ENCODE peak calls at places on chromosome 10, in seven cellular contexts. O, P, K, D, U, S and J are unnamed samples.

GRCh38 chr10:119441151-119441821 is 101.2 kb downstream of the RGS10 start:
- DNase-seq in O (no peak), P (no peak), K (no peak), D (no peak), U (no peak), S (peak; percentile 25), J (peak; percentile 68)

GRCh38 chr10:82581940-82582339 is 706.9 kb downstream of the NRG3 start:
- DNase-seq in O (no peak), P (no peak), K (no peak), D (no peak), U (no peak), S (no peak), J (no peak)

GRCh38 chr10:49606981-49607535 is 3.1 kb upstream of the SLC18A3 start:
- DNase-seq in O (peak; percentile 93), P (peak; percentile 47), K (peak; percentile 91), D (peak; percentile 91), U (peak; percentile 93), S (peak; percentile 75), J (peak; percentile 67)

GRCh38 chr10:102678842-102679289 is 34.6 kb downstream of the TRIM8 start:
- DNase-seq in O (peak; percentile 92), P (peak; percentile 65), K (peak; percentile 77), D (no peak), U (peak; percentile 93), S (peak; percentile 76), J (peak; percentile 63)

GRCh38 chr10:23479798-23480473 is 41.1 kb downstream of the OTUD1 start:
- DNase-seq in O (no peak), P (no peak), K (peak; percentile 72), D (no peak), U (no peak), S (no peak), J (no peak)

GRCh38 chr10:58268454-58268945 is 462 bp upstream of the CISD1 start:
- DNase-seq in O (no peak), P (no peak), K (no peak), D (no peak), U (no peak), S (no peak), J (no peak)

GRCh38 chr10:121771957-121772356 is 155.9 kb downstream of the ATE1 start:
- DNase-seq in O (no peak), P (no peak), K (no peak), D (no peak), U (no peak), S (no peak), J (no peak)

GRCh38 chr10:70993051-70993450 is 104.7 kb upstream of the PCBD1 start:
- DNase-seq in O (no peak), P (no peak), K (no peak), D (no peak), U (no peak), S (no peak), J (no peak)

GRCh38 chr10:31602541-31603244 is 283.7 kb downstream of the ZEB1 start:
- DNase-seq in O (peak; percentile 83), P (peak; percentile 60), K (no peak), D (peak; percentile 25), U (peak; percentile 78), S (peak; percentile 63), J (peak; percentile 74)

GRCh38 chr10:58651040-58651439 is 138.4 kb downstream of the BICC1 start:
- DNase-seq in O (no peak), P (no peak), K (no peak), D (no peak), U (no peak), S (no peak), J (peak; percentile 66)

GRCh38 chr10:102945989-102946388 is 27.9 kb downstream of the CNNM2 start:
- DNase-seq in O (no peak), P (no peak), K (no peak), D (no peak), U (peak; percentile 12), S (no peak), J (no peak)

GRCh38 chr10:105188737-105189463 is 547.8 kb downstream of the SORCS3 start:
- DNase-seq in O (no peak), P (peak; percentile 96), K (peak; percentile 2), D (no peak), U (no peak), S (no peak), J (peak; percentile 73)

GRCh38 chr10:77887631-77888355 is 38.8 kb downstream of the DLG5 start:
- DNase-seq in O (no peak), P (no peak), K (no peak), D (no peak), U (no peak), S (no peak), J (no peak)

GRCh38 chr10:72800741-72801092 is 92.8 kb upstream of the OIT3 start:
- DNase-seq in O (no peak), P (no peak), K (no peak), D (no peak), U (no peak), S (no peak), J (no peak)

GRCh38 chr10:30781571-30782542 is 152.3 kb upstream of the LYZL2 start:
- DNase-seq in O (peak; percentile 42), P (no peak), K (no peak), D (no peak), U (peak; percentile 42), S (no peak), J (no peak)

GRCh38 chr10:72244573-72245038 is 28.5 kb upstream of the ASCC1 start:
- DNase-seq in O (no peak), P (no peak), K (no peak), D (no peak), U (no peak), S (no peak), J (no peak)

GRCh38 chr10:58435297-58435696 is 50.1 kb downstream of the TFAM start:
- DNase-seq in O (no peak), P (peak; percentile 97), K (peak; percentile 27), D (peak; percentile 10), U (peak; percentile 17), S (no peak), J (peak; percentile 97)

GRCh38 chr10:64396105-64396504 is 874.9 kb downstream of the REEP3 start:
- DNase-seq in O (no peak), P (peak; percentile 2), K (no peak), D (no peak), U (peak; percentile 48), S (no peak), J (peak; percentile 27)

GRCh38 chr10:24272374-24272773 is 63.4 kb downstream of the KIAA1217 start:
- DNase-seq in O (no peak), P (no peak), K (no peak), D (no peak), U (peak; percentile 10), S (no peak), J (no peak)

GRCh38 chr10:22251751-22252285 is 34.0 kb upstream of the EBLN1 start:
- DNase-seq in O (peak; percentile 66), P (peak; percentile 25), K (peak; percentile 66), D (no peak), U (peak; percentile 65), S (peak; percentile 71), J (peak; percentile 55)

GRCh38 chr10:105024184-105024583 is 383.1 kb downstream of the SORCS3 start:
- DNase-seq in O (peak; percentile 18), P (no peak), K (no peak), D (no peak), U (peak; percentile 25), S (no peak), J (no peak)

GRCh38 chr10:119323085-119323670 is 115.8 kb downstream of the GRK5 start:
- DNase-seq in O (no peak), P (no peak), K (no peak), D (no peak), U (no peak), S (no peak), J (no peak)

GRCh38 chr10:6722616-6723004 is 142.5 kb upstream of the PRKCQ start:
- DNase-seq in O (no peak), P (peak; percentile 63), K (no peak), D (no peak), U (no peak), S (no peak), J (peak; percentile 34)

GRCh38 chr10:24382045-24382444 is 173.1 kb downstream of the KIAA1217 start:
- DNase-seq in O (no peak), P (no peak), K (no peak), D (no peak), U (no peak), S (no peak), J (no peak)

GRCh38 chr10:80471715-80472233 is 17.7 kb downstream of the TSPAN14 start:
- DNase-seq in O (no peak), P (peak; percentile 97), K (no peak), D (no peak), U (no peak), S (no peak), J (peak; percentile 95)

GRCh38 chr10:93068411-93069244 is 5.1 kb upstream of the CYP26A1 start:
- DNase-seq in O (peak; percentile 84), P (no peak), K (no peak), D (no peak), U (peak; percentile 77), S (no peak), J (no peak)
- TF ChIP-seq CTCF in O (peak; percentile 47), P (no peak), K (no peak), D (no peak), U (peak; percentile 14), S (no peak), J (no peak)

DNA sequence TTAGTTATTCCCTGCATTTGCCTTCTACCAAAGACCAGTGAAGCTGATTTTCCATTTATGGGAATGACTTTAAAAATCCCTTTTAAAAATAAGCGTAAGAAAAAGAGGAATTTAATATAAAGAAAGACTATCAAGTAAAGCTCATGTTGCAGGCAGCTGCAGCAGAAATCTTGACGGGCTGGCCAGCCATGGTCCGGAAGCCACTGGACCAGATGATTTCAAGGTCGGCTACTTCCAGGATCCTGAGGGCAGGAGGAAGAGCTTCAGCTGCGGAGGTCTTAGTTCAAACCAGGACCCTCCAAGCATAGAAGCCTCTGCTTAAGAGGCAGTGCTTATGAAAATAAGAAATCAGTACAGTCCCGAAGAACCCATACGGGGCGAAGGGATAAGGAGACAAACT is 220.2 kb upstream of the CELF2 start:
- DNase-seq in O (no peak), P (no peak), K (no peak), D (no peak), U (peak; percentile 9), S (no peak), J (no peak)
- TF ChIP-seq CTCF in O (no peak), P (no peak), K (no peak), D (no peak), U (no peak), S (no peak), J (no peak)

GRCh38 chr10:117476716-117477115 is 65.8 kb upstream of the EMX2 start:
- DNase-seq in O (no peak), P (no peak), K (no peak), D (no peak), U (no peak), S (no peak), J (no peak)
- TF ChIP-seq CTCF in O (no peak), P (no peak), K (no peak), D (no peak), U (no peak), S (no peak), J (no peak)

DNA sequence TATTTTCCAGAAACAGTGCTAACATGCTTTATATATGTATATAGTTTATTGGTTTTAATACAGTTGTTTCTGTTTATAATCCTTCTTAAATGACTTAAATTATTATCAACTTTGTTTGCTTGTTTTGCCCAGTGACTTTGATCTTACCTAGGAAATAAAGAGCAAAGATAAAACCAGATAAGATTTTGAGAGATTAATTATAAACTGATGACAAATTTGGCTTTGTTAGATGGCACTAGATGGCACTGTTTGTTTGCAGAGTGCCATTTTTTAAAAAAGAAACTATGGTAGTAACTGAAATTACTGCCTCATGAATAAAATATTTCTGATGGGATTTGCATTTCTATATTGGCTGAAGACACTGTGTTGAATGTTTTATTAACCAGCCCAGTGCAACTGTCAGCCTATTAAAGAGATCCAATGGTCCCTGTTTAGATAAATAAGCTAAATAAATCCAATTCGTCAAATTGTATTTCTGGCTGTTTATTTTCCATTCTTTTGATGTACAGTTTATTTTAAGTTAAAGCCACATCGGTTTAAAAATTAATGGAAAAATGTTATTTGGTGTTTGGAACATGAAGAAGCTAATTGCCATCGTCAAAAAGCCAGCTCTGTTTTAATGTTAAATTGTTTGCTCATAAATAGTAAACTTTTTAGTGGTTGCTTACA is 28.7 kb downstream of the VTI1A start:
- DNase-seq in O (no peak), P (peak; percentile 9), K (no peak), D (no peak), U (no peak), S (no peak), J (peak; percentile 14)
- TF ChIP-seq CTCF in O (peak; percentile 55), P (peak; percentile 39), K (peak; percentile 21), D (peak; percentile 67), U (peak; percentile 54), S (no peak), J (peak; percentile 54)